ENCODE peak calls at places on chromosomes 6 and 20, in seven cellular contexts. R is body of pancreas, Y is transverse colon, U is cardiac muscle cell, J is heart right ventricle, S is H1, W is HCT116. M is an unnamed sample.

GRCh38 chr6:31386977-31387376 is 16.4 kb upstream of the MICA start:
- DNase-seq in R (no peak), Y (no peak), U (no peak), J (no peak), S (no peak), W (no peak), M (no peak)

GRCh38 chr6:88459224-88459623 is 293.1 kb upstream of the CNR1 start:
- DNase-seq in R (no peak), Y (no peak), U (no peak), J (no peak), S (no peak), W (no peak), M (no peak)

GRCh38 chr20:7608246-7608645 is 332.0 kb downstream of the HAO1 start:
- DNase-seq in R (no peak), Y (no peak), U (peak), J (no peak), S (no peak), W (no peak), M (no peak)

GRCh38 chr20:34072778-34073177 is 39.3 kb downstream of the EIF2S2 start:
- DNase-seq in R (no peak), Y (no peak), U (no peak), J (no peak), S (no peak), W (no peak), M (no peak)

GRCh38 chr6:85669735-85670194 is 27.1 kb upstream of the SYNCRIP start:
- DNase-seq in R (no peak), Y (no peak), U (peak), J (no peak), S (no peak), W (no peak), M (no peak)

GRCh38 chr6:145074805-145075204 is 660.5 kb downstream of the EPM2A start:
- DNase-seq in R (no peak), Y (no peak), U (no peak), J (no peak), S (no peak), W (no peak), M (no peak)

GRCh38 chr6:108361312-108361932 is 66.6 kb downstream of the AFG1L start:
- DNase-seq in R (no peak), Y (no peak), U (no peak), J (no peak), S (no peak), W (no peak), M (no peak)

GRCh38 chr6:144190593-144190992 is 40.3 kb downstream of the STX11 start:
- DNase-seq in R (peak), Y (no peak), U (peak), J (no peak), S (no peak), W (no peak), M (peak)

GRCh38 chr6:136745300-136745699 is 47.0 kb downstream of the MAP3K5 start:
- DNase-seq in R (no peak), Y (no peak), U (no peak), J (no peak), S (no peak), W (no peak), M (no peak)

GRCh38 chr20:44598413-44599290 is 16.3 kb downstream of the PKIG start:
- DNase-seq in R (no peak), Y (no peak), U (peak), J (peak), S (no peak), W (no peak), M (no peak)

GRCh38 chr20:40953856-40954255 is 74.8 kb upstream of the TOP1 start:
- DNase-seq in R (no peak), Y (no peak), U (no peak), J (no peak), S (no peak), W (no peak), M (no peak)

GRCh38 chr6:80767808-80768207 is 661.3 kb downstream of the BCKDHB start:
- DNase-seq in R (no peak), Y (no peak), U (peak), J (peak), S (no peak), W (peak), M (peak)

GRCh38 chr6:15431762-15432495 is 186.1 kb downstream of the JARID2 start:
- DNase-seq in R (no peak), Y (no peak), U (peak), J (no peak), S (no peak), W (no peak), M (no peak)
- H3K4me3 ChIP-seq in R (no peak), Y (no peak), U (no peak), J (no peak), S (no peak), W (no peak), M (no peak)

GRCh38 chr6:33925210-33925609 is 121.4 kb upstream of the MLN start:
- DNase-seq in R (no peak), Y (no peak), U (no peak), J (no peak), S (no peak), W (no peak), M (no peak)

GRCh38 chr6:33926451-33926850 is 122.6 kb upstream of the MLN start:
- DNase-seq in R (no peak), Y (no peak), U (no peak), J (no peak), S (no peak), W (peak), M (no peak)

GRCh38 chr6:33927551-33927950 is 123.7 kb upstream of the MLN start:
- DNase-seq in R (no peak), Y (no peak), U (peak), J (no peak), S (no peak), W (no peak), M (no peak)

GRCh38 chr6:33925869-33926268 is 122.1 kb upstream of the MLN start:
- DNase-seq in R (no peak), Y (no peak), U (no peak), J (no peak), S (no peak), W (no peak), M (no peak)

GRCh38 chr6:33927112-33927511 is 123.3 kb upstream of the MLN start:
- DNase-seq in R (no peak), Y (no peak), U (no peak), J (no peak), S (no peak), W (no peak), M (no peak)
- H3K27ac ChIP-seq in R (no peak), Y (no peak), U (no peak), J (no peak), S (no peak), W (no peak), M (no peak)

DNA sequence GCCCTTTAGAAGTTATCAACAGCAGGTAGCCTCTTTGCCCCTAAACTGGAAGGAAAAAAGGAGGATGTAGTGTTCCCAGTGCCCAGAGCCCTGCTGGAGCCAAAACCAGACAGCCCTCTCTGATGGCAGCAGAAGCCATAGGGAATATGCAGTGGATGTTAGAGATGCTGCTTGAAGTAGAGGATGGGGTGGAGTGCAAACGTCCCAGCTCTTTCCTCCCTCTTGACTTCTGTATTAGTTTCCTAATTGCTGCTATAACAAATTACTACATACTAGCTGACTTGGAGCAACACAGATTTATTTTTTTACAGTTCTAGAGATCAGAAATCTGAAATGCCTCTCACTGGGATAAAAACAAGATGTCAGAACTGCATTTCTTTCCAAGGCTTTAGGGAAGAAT is 12.5 kb upstream of the CD2AP start:
- DNase-seq in R (no peak), Y (no peak), U (no peak), J (no peak), S (no peak), W (no peak), M (no peak)
- H3K4me3 ChIP-seq in R (no peak), Y (no peak), U (no peak), J (no peak), S (no peak), W (no peak), M (no peak)

DNA sequence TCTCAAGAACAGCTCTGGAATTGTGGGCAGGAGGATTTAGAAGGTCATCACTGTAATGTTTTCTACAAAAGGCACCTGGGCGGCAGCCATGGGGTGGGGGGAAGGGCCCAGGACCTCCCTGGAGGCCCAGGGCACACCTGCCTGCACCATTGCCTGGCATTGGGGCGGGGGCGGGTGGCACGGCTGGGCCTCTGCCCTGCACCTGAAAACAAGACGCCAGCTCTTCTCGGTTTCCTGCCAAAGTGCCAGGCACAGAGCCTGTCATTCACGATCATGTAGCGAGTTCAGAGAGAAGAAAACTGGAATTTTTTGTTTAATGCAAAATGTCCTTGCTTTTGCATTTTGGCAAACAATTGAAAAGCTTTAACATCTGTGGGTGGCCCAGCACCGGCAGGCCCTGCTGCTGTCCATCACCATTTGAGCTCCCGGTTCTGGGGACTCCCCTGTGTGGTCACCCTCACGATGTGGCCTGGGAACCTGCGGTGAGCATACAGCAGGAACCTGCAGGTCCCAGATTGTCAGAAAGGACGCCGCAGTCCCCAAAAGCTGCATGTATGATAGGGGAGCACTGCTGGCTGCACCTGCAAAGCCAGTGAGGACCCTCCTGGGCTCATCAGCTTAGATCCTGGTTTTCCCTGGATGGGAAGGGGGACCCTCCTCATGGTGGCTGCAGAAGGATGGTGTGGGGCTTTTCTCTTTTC is 262.9 kb downstream of the CDH4 start:
- DNase-seq in R (no peak), Y (no peak), U (no peak), J (no peak), S (no peak), W (no peak), M (peak)
- H3K27ac ChIP-seq in R (no peak), Y (no peak), U (peak), J (no peak), S (no peak), W (no peak), M (no peak)

GRCh38 chr20:63066506-63067265 is 59.9 kb upstream of the BHLHE23 start:
- DNase-seq in R (no peak), Y (no peak), U (no peak), J (peak), S (no peak), W (no peak), M (peak)

GRCh38 chr20:63064310-63064709 is 57.5 kb upstream of the BHLHE23 start:
- DNase-seq in R (no peak), Y (no peak), U (no peak), J (peak), S (no peak), W (no peak), M (peak)

GRCh38 chr20:63067266-63067635 is 60.5 kb upstream of the BHLHE23 start:
- DNase-seq in R (no peak), Y (no peak), U (no peak), J (peak), S (no peak), W (no peak), M (peak)

GRCh38 chr20:63064745-63065711 is 58.3 kb upstream of the BHLHE23 start:
- DNase-seq in R (no peak), Y (no peak), U (no peak), J (peak), S (no peak), W (no peak), M (peak)

DNA sequence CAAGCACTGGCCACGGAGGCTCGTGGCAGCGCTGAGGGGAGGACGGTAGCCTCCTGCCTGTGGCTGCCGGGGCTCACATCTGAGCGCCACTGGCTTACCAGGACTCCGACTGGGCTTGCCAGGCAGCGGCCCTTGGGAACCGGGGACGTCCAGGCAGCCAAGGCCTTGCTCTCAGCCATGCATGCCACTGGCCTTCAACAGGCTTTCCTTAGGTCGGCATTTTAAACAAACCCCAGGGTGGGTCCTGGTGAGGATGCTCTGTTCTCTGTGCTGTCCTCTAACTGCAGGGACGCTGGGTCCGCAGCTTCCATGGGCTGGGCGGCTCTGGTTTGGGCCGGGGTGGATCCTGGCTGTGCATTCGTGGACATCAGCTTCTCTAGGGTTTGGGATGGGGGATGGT is 59.1 kb upstream of the BHLHE23 start:
- DNase-seq in R (no peak), Y (no peak), U (no peak), J (peak), S (no peak), W (no peak), M (peak)
- H3K4me3 ChIP-seq in R (no peak), Y (no peak), U (no peak), J (no peak), S (no peak), W (no peak), M (no peak)

DNA sequence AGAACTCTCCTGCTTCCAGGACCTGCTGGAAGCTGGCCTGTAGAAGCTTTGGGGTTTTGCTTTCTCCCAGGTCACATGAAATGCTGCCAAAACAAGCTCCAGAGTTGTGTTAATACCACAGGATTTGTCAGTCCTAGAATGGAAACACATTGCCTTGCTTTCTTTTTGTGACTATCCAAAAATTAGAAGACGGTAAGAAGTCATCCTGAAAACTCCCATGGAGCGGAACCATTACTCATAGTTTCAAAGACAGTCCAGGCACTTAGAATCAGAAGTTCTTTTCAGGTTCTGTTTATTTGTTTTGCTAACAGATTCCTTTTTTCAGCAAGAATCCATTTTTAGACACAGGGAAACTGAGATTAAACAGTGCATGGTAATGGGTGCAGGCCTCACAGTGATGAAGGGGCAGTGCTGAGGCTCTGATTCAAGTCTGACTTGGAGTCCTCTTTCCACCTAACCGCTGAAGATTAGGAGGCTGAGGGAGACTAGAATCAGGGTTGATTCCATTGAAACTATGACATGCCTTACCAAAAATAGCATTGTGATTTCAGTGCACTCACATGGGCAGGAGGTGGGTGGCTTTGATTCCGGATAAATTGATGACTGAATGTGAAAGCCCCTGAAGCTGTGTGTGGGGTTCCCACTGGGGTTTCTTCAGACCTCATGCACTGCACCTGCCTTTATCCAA is 72.2 kb upstream of the NAA20 start:
- DNase-seq in R (no peak), Y (no peak), U (peak), J (no peak), S (no peak), W (no peak), M (no peak)
- H3K27ac ChIP-seq in R (peak), Y (peak), U (peak), J (peak), S (no peak), W (no peak), M (peak)

GRCh38 chr6:30358340-30358679 is 13.4 kb downstream of the RPP21 start:
- DNase-seq in R (no peak), Y (no peak), U (peak), J (no peak), S (no peak), W (no peak), M (no peak)
- H3K4me3 ChIP-seq in R (no peak), Y (peak), U (peak), J (no peak), S (peak), W (no peak), M (no peak)